ENCODE peak calls at places on chromosome 14, in nine cellular contexts. P is HEK293T; K is activated CD8-positive, alpha-beta memory T cell treated with anti-CD3 and anti-CD28 coated beads for 24 hours; H is T-helper 9 cell; D is cardiac muscle cell; F is stimulated activated CD8-positive, alpha-beta memory T cell treated with anti-CD3 and anti-CD28 coated beads, Interleukin-4, amount 100 ng/mL, for 24 hours; W is EH; B is ELR; U is K562. Y is an unnamed sample.

GRCh38 chr14:53605562-53605961 is 351.1 kb downstream of the BMP4 start:
- DNase-seq in F (no peak), B (no peak), D (no peak), K (no peak), H (no peak), P (no peak), U (no peak), W (no peak), Y (no peak)

GRCh38 chr14:99517643-99518381 is 36.6 kb downstream of the CCNK start:
- DNase-seq in W (no peak), D (no peak), H (no peak), K (no peak), U (no peak), F (no peak), P (no peak), B (no peak), Y (no peak)

GRCh38 chr14:44657688-44658388 is 150.8 kb upstream of the FSCB start:
- DNase-seq in W (no peak), H (no peak), K (no peak), U (no peak), B (peak; percentile 15), P (peak; percentile 5), D (peak; percentile 72), F (no peak), Y (no peak)

GRCh38 chr14:102949062-102949800 is 26.8 kb downstream of the AMN start:
- DNase-seq in U (no peak), D (no peak), P (no peak), H (no peak), F (no peak), K (peak; percentile 75), B (peak; percentile 68), W (peak; percentile 82), Y (peak; percentile 97)

GRCh38 chr14:89576132-89576923 is 159.3 kb upstream of the FOXN3 start:
- DNase-seq in D (no peak), P (peak; percentile 61), H (no peak), B (no peak), K (no peak), W (no peak), F (no peak), U (no peak), Y (no peak)

GRCh38 chr14:38880643-38881567 is 222.1 kb downstream of the SEC23A start:
- DNase-seq in F (no peak), K (no peak), P (no peak), U (no peak), W (no peak), H (no peak), D (peak; percentile 21), B (no peak), Y (peak; percentile 69)

GRCh38 chr14:104973215-104974145 is 4.7 kb downstream of the AHNAK2 start:
- DNase-seq in B (peak; percentile 99), D (peak; percentile 95), U (no peak), H (no peak), P (no peak), F (no peak), K (no peak), W (peak; percentile 97), Y (no peak)

GRCh38 chr14:83867871-83868270 is 1662.1 kb upstream of the FLRT2 start:
- DNase-seq in P (no peak), W (no peak), D (no peak), F (no peak), H (no peak), K (no peak), U (no peak), B (no peak), Y (no peak)

GRCh38 chr14:100239200-100239839 is 376 bp downstream of the YY1 start:
- DNase-seq in P (no peak), D (no peak), U (peak; percentile 18), H (peak; percentile 21), W (no peak), F (no peak), K (peak; percentile 70), B (peak; percentile 23), Y (no peak)

GRCh38 chr14:75971509-75971908 is 10.3 kb downstream of the TGFB3 start:
- DNase-seq in W (no peak), P (no peak), H (no peak), K (no peak), U (no peak), D (no peak), F (no peak), B (no peak), Y (no peak)

GRCh38 chr14:68598621-68599447 is 194.0 kb downstream of the ZFP36L1 start:
- DNase-seq in F (no peak), W (peak; percentile 88), K (no peak), U (no peak), D (peak; percentile 97), P (no peak), B (peak; percentile 94), H (no peak), Y (peak; percentile 91)

GRCh38 chr14:23829736-23830474 is 123.7 kb upstream of the DHRS4 start:
- DNase-seq in H (no peak), F (no peak), B (peak; percentile 95), D (peak; percentile 85), P (peak; percentile 21), W (peak; percentile 95), K (no peak), U (no peak), Y (peak; percentile 78)

GRCh38 chr14:26794731-26795130 is 196.9 kb upstream of the NOVA1 start:
- DNase-seq in W (no peak), K (no peak), F (no peak), B (peak; percentile 19), P (no peak), D (peak; percentile 74), U (no peak), H (no peak), Y (no peak)

GRCh38 chr14:72647782-72648181 is 246.1 kb downstream of the DPF3 start:
- DNase-seq in P (no peak), B (no peak), F (no peak), H (no peak), K (no peak), U (no peak), W (no peak), D (no peak), Y (no peak)

GRCh38 chr14:21264025-21264801 is 5.0 kb downstream of the HNRNPC start:
- DNase-seq in F (no peak), K (no peak), B (peak; percentile 94), U (no peak), D (peak; percentile 54), H (no peak), W (peak; percentile 80), P (no peak), Y (peak; percentile 52)

GRCh38 chr14:72961579-72962335 is 35.5 kb downstream of the DCAF4 start:
- DNase-seq in U (no peak), K (no peak), H (no peak), W (peak; percentile 57), D (no peak), B (peak; percentile 75), P (no peak), F (no peak), Y (no peak)

GRCh38 chr14:67524152-67524963 is 8.7 kb upstream of the PLEKHH1 start:
- DNase-seq in B (peak; percentile 37), D (no peak), U (no peak), P (no peak), H (no peak), F (no peak), K (no peak), W (peak; percentile 31), Y (peak; percentile 57)

GRCh38 chr14:103879570-103880333 is 32.4 kb upstream of the PPP1R13B start:
- DNase-seq in P (no peak), D (peak; percentile 60), F (no peak), U (peak; percentile 25), K (peak; percentile 65), B (peak; percentile 26), H (no peak), W (peak; percentile 59), Y (no peak)

GRCh38 chr14:75301666-75302325 is 23.2 kb downstream of the FOS start:
- DNase-seq in F (no peak), U (peak; percentile 29), P (no peak), K (peak; percentile 71), D (peak; percentile 94), B (no peak), W (peak; percentile 46), H (no peak), Y (peak; percentile 96)

GRCh38 chr14:86673523-86673969 is 1143.6 kb downstream of the FLRT2 start:
- DNase-seq in H (no peak), K (no peak), D (no peak), B (no peak), U (no peak), W (no peak), P (no peak), F (no peak), Y (no peak)

GRCh38 chr14:75566321-75566720 is 12.1 kb upstream of the FLVCR2 start:
- DNase-seq in H (peak; percentile 40), P (no peak), W (no peak), U (no peak), D (no peak), K (peak; percentile 84), F (peak; percentile 74), B (peak; percentile 41), Y (peak; percentile 20)

GRCh38 chr14:38339704-38340103 is 83.8 kb upstream of the CLEC14A start:
- DNase-seq in B (peak; percentile 92), D (peak; percentile 71), U (no peak), K (no peak), P (no peak), H (no peak), F (no peak), W (peak; percentile 89), Y (no peak)

GRCh38 chr14:24086193-24086955 is 7.7 kb upstream of the PCK2 start:
- DNase-seq in W (no peak), K (no peak), H (no peak), D (no peak), B (no peak), U (no peak), P (no peak), F (no peak), Y (no peak)

GRCh38 chr14:96269359-96269710 is 13.3 kb downstream of the BDKRB1 start:
- DNase-seq in D (no peak), W (no peak), P (no peak), U (no peak), F (no peak), B (peak; percentile 78), K (no peak), H (no peak), Y (no peak)

GRCh38 chr14:53929871-53930685 is 26.5 kb downstream of the BMP4 start:
- DNase-seq in W (peak; percentile 49), U (peak; percentile 8), F (no peak), D (no peak), P (no peak), B (peak; percentile 18), K (no peak), H (peak; percentile 10), Y (no peak)

GRCh38 chr14:89330236-89331002 is 86.6 kb downstream of the FOXN3 start:
- DNase-seq in U (no peak), F (no peak), P (no peak), D (peak; percentile 81), B (no peak), H (no peak), K (no peak), W (peak; percentile 32), Y (peak; percentile 68)

GRCh38 chr14:101357559-101358319 is 203.6 kb upstream of the DIO3 start:
- DNase-seq in F (no peak), K (no peak), H (no peak), D (no peak), P (no peak), B (no peak), W (no peak), U (no peak), Y (no peak)

GRCh38 chr14:80095623-80096022 is 115.7 kb downstream of the DIO2 start:
- DNase-seq in H (no peak), P (no peak), U (no peak), K (no peak), F (no peak), D (no peak), W (peak; percentile 98), B (peak; percentile 27), Y (no peak)

GRCh38 chr14:55071870-55072640 is 20.6 kb downstream of the MAPK1IP1L start:
- DNase-seq in K (no peak), U (no peak), H (no peak), P (no peak), W (peak; percentile 95), D (peak; percentile 73), B (peak; percentile 94), F (no peak), Y (peak; percentile 45)

GRCh38 chr14:102182901-102183619 is 43.4 kb downstream of the WDR20 start:
- DNase-seq in F (no peak), U (no peak), B (peak; percentile 50), H (no peak), K (no peak), W (peak; percentile 38), P (no peak), D (peak; percentile 17), Y (no peak)